ENCODE peak calls at places on chromosome 1, in six cellular contexts. A is activated naive CD4-positive, alpha-beta T cell; N is foreskin keratinocyte; G is HuH-7; Q is skeletal muscle cell; R is amniotic epithelial cell. C is an unnamed sample.

GRCh38 chr1:229412056-229412455 is 21.8 kb downstream of the ACTA1 start:
- DNase-seq in G (no peak), A (no peak), R (no peak), Q (no peak), N (no peak), C (no peak)

GRCh38 chr1:28021064-28021463 is 61.3 kb downstream of the XKR8 start:
- DNase-seq in G (no peak), R (peak; percentile 58), Q (no peak), N (no peak), A (no peak), C (peak; percentile 10)

GRCh38 chr1:210882414-210883221 is 251.3 kb downstream of the KCNH1 start:
- DNase-seq in G (no peak), R (peak; percentile 84), Q (no peak), N (peak; percentile 92), A (no peak), C (no peak)

GRCh38 chr1:229567109-229567868 is 8.8 kb upstream of the ABCB10 start:
- DNase-seq in G (no peak), N (no peak), R (no peak), Q (no peak), A (no peak), C (no peak)

GRCh38 chr1:214833357-214833756 is 230.4 kb downstream of the CENPF start:
- DNase-seq in A (no peak), N (peak; percentile 4), G (no peak), R (peak; percentile 76), Q (peak; percentile 64), C (no peak)

GRCh38 chr1:180168786-180169640 is 14.3 kb downstream of the QSOX1 start:
- DNase-seq in Q (no peak), N (peak; percentile 38), A (no peak), G (peak; percentile 72), R (no peak), C (no peak)

GRCh38 chr1:156705918-156706646 is 699 bp upstream of the CRABP2 start:
- DNase-seq in N (no peak), G (peak; percentile 90), A (peak; percentile 55), Q (no peak), R (peak; percentile 32), C (no peak)

GRCh38 chr1:10353282-10353681 is 45.6 kb upstream of the PGD start:
- DNase-seq in Q (no peak), R (peak; percentile 11), A (no peak), G (no peak), N (no peak), C (no peak)

GRCh38 chr1:89939059-89939570 is 55.8 kb upstream of the ZNF326 start:
- DNase-seq in R (no peak), G (no peak), A (no peak), N (no peak), Q (no peak), C (no peak)

GRCh38 chr1:89365206-89365605 is 1.3 kb downstream of the GBP6 start:
- DNase-seq in Q (no peak), R (no peak), A (no peak), N (no peak), G (no peak), C (no peak)

GRCh38 chr1:164452549-164452948 is 106.4 kb upstream of the PBX1 start:
- DNase-seq in N (peak; percentile 20), R (no peak), G (no peak), A (no peak), Q (no peak), C (no peak)

GRCh38 chr1:67342002-67342890 is 34.6 kb downstream of the IL12RB2 start:
- DNase-seq in Q (no peak), N (no peak), R (no peak), G (no peak), A (no peak), C (no peak)

GRCh38 chr1:98277111-98277510 is 356.3 kb upstream of the DPYD start:
- DNase-seq in A (no peak), R (peak; percentile 65), N (peak; percentile 47), Q (peak; percentile 18), G (no peak), C (no peak)

GRCh38 chr1:179017383-179018326 is 8.0 kb upstream of the FAM20B start:
- DNase-seq in N (peak; percentile 48), G (no peak), Q (no peak), A (no peak), R (peak; percentile 68), C (no peak)

GRCh38 chr1:174324493-174324892 is 123.3 kb upstream of the GPR52 start:
- DNase-seq in Q (no peak), N (no peak), G (no peak), R (no peak), A (no peak), C (no peak)

GRCh38 chr1:202193614-202194327 is at the start of gene LGR6:
- DNase-seq in G (no peak), A (no peak), N (no peak), R (no peak), Q (no peak), C (no peak)

GRCh38 chr1:9376886-9377333 is 84.2 kb downstream of the SPSB1 start:
- DNase-seq in Q (no peak), A (no peak), R (peak; percentile 85), G (no peak), N (no peak), C (no peak)

GRCh38 chr1:30901798-30902652 is 6.5 kb downstream of the SDC3 start:
- DNase-seq in G (no peak), R (no peak), N (no peak), A (no peak), Q (no peak), C (no peak)

GRCh38 chr1:74246266-74246665 is 11.1 kb downstream of the TNNI3K start:
- DNase-seq in R (no peak), Q (no peak), N (no peak), G (no peak), A (no peak), C (no peak)

GRCh38 chr1:100972185-100972584 is 53.4 kb downstream of the DPH5 start:
- DNase-seq in G (no peak), A (no peak), R (no peak), N (no peak), Q (no peak), C (no peak)

GRCh38 chr1:109392788-109393580 is 4.7 kb downstream of the SORT1 start:
- DNase-seq in G (peak; percentile 72), R (peak; percentile 77), N (no peak), A (no peak), Q (no peak), C (no peak)

GRCh38 chr1:147292012-147292411 is 49.5 kb downstream of the CHD1L start:
- DNase-seq in A (no peak), Q (peak; percentile 61), N (peak; percentile 73), R (peak; percentile 89), G (no peak), C (no peak)

GRCh38 chr1:204791453-204792366 is 79.0 kb upstream of the NFASC start:
- DNase-seq in Q (peak; percentile 1), A (peak; percentile 88), R (peak; percentile 48), G (peak; percentile 70), N (no peak), C (peak; percentile 27)

GRCh38 chr1:8033322-8033721 is 7.2 kb upstream of the ERRFI1 start:
- DNase-seq in N (no peak), R (no peak), Q (no peak), A (no peak), G (no peak), C (no peak)

GRCh38 chr1:209513226-209513625 is 70.3 kb upstream of the CAMK1G start:
- DNase-seq in Q (no peak), G (peak; percentile 28), R (peak; percentile 61), N (peak; percentile 71), A (no peak), C (no peak)

GRCh38 chr1:27428316-27429028 is 36.0 kb downstream of the GPR3 start:
- DNase-seq in A (no peak), G (no peak), R (no peak), Q (no peak), N (no peak), C (no peak)

GRCh38 chr1:221841291-221841982 is 99.5 kb upstream of the DUSP10 start:
- DNase-seq in A (no peak), N (no peak), Q (no peak), R (peak; percentile 6), G (no peak), C (no peak)

GRCh38 chr1:203199481-203200058 is 13.1 kb upstream of the CHI3L1 start:
- DNase-seq in N (no peak), G (no peak), A (no peak), R (peak; percentile 84), Q (no peak), C (no peak)

GRCh38 chr1:55506686-55507577 is 291.8 kb upstream of the USP24 start:
- DNase-seq in Q (no peak), N (peak; percentile 30), A (no peak), R (no peak), G (no peak), C (no peak)

GRCh38 chr1:98323906-98324358 is 337.6 kb upstream of the SNX7 start:
- DNase-seq in Q (peak; percentile 94), R (peak; percentile 97), N (peak; percentile 96), A (no peak), G (no peak), C (peak; percentile 39)

GRCh38 chr1:113617438-113618141 is 141.7 kb downstream of the PHTF1 start:
- DNase-seq in G (no peak), A (no peak), R (peak; percentile 26), Q (no peak), N (peak; percentile 4), C (no peak)

GRCh38 chr1:93313026-93313425 is 32.7 kb upstream of the DR1 start:
- DNase-seq in G (no peak), A (no peak), N (peak; percentile 2), Q (no peak), R (no peak), C (no peak)

GRCh38 chr1:100250264-100250663 is 630 bp upstream of the DBT start:
- DNase-seq in Q (no peak), G (no peak), A (no peak), N (no peak), R (no peak), C (no peak)